ENCODE peak calls at places on chromosomes 4 and X, in four cellular contexts. L, H, C and J are unnamed samples.

GRCh38 chr4:14234330-14234729 is 606.8 kb upstream of the BOD1L1 start:
- DNase-seq in L (no peak), H (no peak), C (no peak), J (no peak)

GRCh38 chrX:150761176-150761818 is 68.1 kb downstream of the MTMR1 start:
- DNase-seq in L (no peak), H (no peak), C (no peak), J (no peak)

GRCh38 chr4:7427326-7428260 is 7.1 kb downstream of the PSAPL1 start:
- DNase-seq in L (peak), H (no peak), C (no peak), J (peak)

GRCh38 chr4:148643851-148644250 is 201.6 kb upstream of the NR3C2 start:
- DNase-seq in L (no peak), H (no peak), C (no peak), J (no peak)

GRCh38 chrX:105006103-105006502 is 214.4 kb downstream of the TEX13A start:
- DNase-seq in L (no peak), H (no peak), C (no peak), J (no peak)

GRCh38 chr4:52659722-52660261 is 691 bp upstream of the USP46 start:
- DNase-seq in L (peak), H (no peak), C (peak), J (peak)

GRCh38 chr4:5050520-5050955 is 742 bp upstream of the STK32B start:
- DNase-seq in L (peak), H (peak), C (peak), J (peak)

GRCh38 chr4:74021617-74022016 is 16.9 kb downstream of the CXCL3 start:
- DNase-seq in L (no peak), H (no peak), C (no peak), J (no peak)

GRCh38 chr4:15410750-15411149 is 17.1 kb upstream of the C1QTNF7 start:
- DNase-seq in L (no peak), H (peak), C (no peak), J (no peak)

GRCh38 chr4:41507292-41507933 is 30.5 kb upstream of the LIMCH1 start:
- DNase-seq in L (no peak), H (no peak), C (no peak), J (no peak)

GRCh38 chr4:43843501-43843900 is 605.1 kb downstream of the KCTD8 start:
- DNase-seq in L (no peak), H (no peak), C (peak), J (no peak)

GRCh38 chr4:121564840-121565375 is 131.9 kb downstream of the ANXA5 start:
- DNase-seq in L (no peak), H (no peak), C (no peak), J (no peak)

GRCh38 chr4:88786011-88786410 is 88.4 kb upstream of the NAP1L5 start:
- DNase-seq in L (no peak), H (no peak), C (no peak), J (no peak)

GRCh38 chrX:13750204-13750603 is 15.7 kb downstream of the OFD1 start:
- DNase-seq in L (no peak), H (peak), C (peak), J (no peak)

GRCh38 chrX:121169099-121170035 is 122.0 kb downstream of the GLUD2 start:
- DNase-seq in L (no peak), H (no peak), C (no peak), J (no peak)

GRCh38 chrX:29858714-29859113 is 356.6 kb upstream of the MAGEB2 start:
- DNase-seq in L (no peak), H (no peak), C (no peak), J (no peak)

GRCh38 chr4:84901173-84901572 is 65.3 kb downstream of the WDFY3 start:
- DNase-seq in L (no peak), H (no peak), C (no peak), J (no peak)

GRCh38 chr4:54971474-54971950 is 153.9 kb downstream of the KDR start:
- DNase-seq in L (no peak), H (peak), C (peak), J (no peak)

GRCh38 chr4:170089743-170090666 is at the start of gene AADAT:
- DNase-seq in L (peak), H (peak), C (peak), J (peak)

GRCh38 chr4:84994280-84994679 is 27.8 kb upstream of the WDFY3 start:
- DNase-seq in L (no peak), H (no peak), C (no peak), J (no peak)

GRCh38 chr4:43339435-43339834 is 446.9 kb downstream of the GRXCR1 start:
- DNase-seq in L (no peak), H (no peak), C (peak), J (no peak)

GRCh38 chr4:123858465-123858864 is 461.9 kb downstream of the SPRY1 start:
- DNase-seq in L (no peak), H (no peak), C (no peak), J (no peak)

GRCh38 chr4:2797545-2798305 is 4.8 kb downstream of the SH3BP2 start:
- DNase-seq in L (peak), H (no peak), C (no peak), J (peak)

GRCh38 chrX:46125139-46125538 is 420.1 kb downstream of the ZNF674 start:
- DNase-seq in L (no peak), H (peak), C (peak), J (no peak)

GRCh38 chr4:140718240-140718639 is 37.9 kb downstream of the TBC1D9 start:
- DNase-seq in L (no peak), H (no peak), C (no peak), J (no peak)

GRCh38 chr4:184401397-184402171 is 72.8 kb downstream of the IRF2 start:
- DNase-seq in L (no peak), H (no peak), C (no peak), J (no peak)

GRCh38 chr4:128379860-128380259 is 92.2 kb upstream of the PGRMC2 start:
- DNase-seq in L (no peak), H (no peak), C (peak), J (no peak)

GRCh38 chr4:166538491-166539005 is 665.5 kb downstream of the TLL1 start:
- DNase-seq in L (no peak), H (no peak), C (no peak), J (no peak)

GRCh38 chr4:78809928-78810835 is 34.0 kb downstream of the BMP2K start:
- DNase-seq in L (no peak), H (no peak), C (no peak), J (no peak)